ENCODE peak calls at places on chromosomes 12 and 14, in seven cellular contexts. H is HCT116, V is HepG2, W is GM12878, N is K562, P is H1, E is SK-N-SH. B is an unnamed sample.

GRCh38 chr12:116172224-116172849 is 105.2 kb downstream of the MED13L start:
- DNase-seq in W (no peak), H (no peak), V (no peak), E (no peak), N (peak; percentile 71), P (no peak), B (no peak)

GRCh38 chr12:32983968-32984367 is 87.4 kb upstream of the PKP2 start:
- DNase-seq in W (no peak), N (peak; percentile 37), H (no peak), P (peak; percentile 17), V (no peak), E (peak; percentile 5), B (peak; percentile 89)

GRCh38 chr12:108306014-108306501 is 33.1 kb downstream of the CMKLR1 start:
- DNase-seq in H (no peak), V (no peak), P (no peak), W (no peak), E (no peak), N (no peak), B (no peak)

GRCh38 chr12:30926243-30927209 is at the start of gene TSPAN11:
- DNase-seq in N (no peak), E (peak; percentile 89), H (no peak), P (peak; percentile 27), W (no peak), V (no peak), B (no peak)

GRCh38 chr14:91038439-91038838 is 22.0 kb downstream of the RPS6KA5 start:
- DNase-seq in P (no peak), N (no peak), E (no peak), H (no peak), W (no peak), V (no peak), B (no peak)

GRCh38 chr12:51601241-51601640 is 10.2 kb downstream of the SCN8A start:
- DNase-seq in V (no peak), P (no peak), E (no peak), N (no peak), H (no peak), W (no peak), B (no peak)

GRCh38 chr14:71214241-71214640 is 307.0 kb downstream of the PCNX1 start:
- DNase-seq in E (no peak), V (no peak), N (no peak), H (no peak), P (no peak), W (no peak), B (no peak)

GRCh38 chr14:52125885-52126284 is 57.0 kb upstream of the NID2 start:
- DNase-seq in E (no peak), P (no peak), N (no peak), W (no peak), H (no peak), V (no peak), B (no peak)

GRCh38 chr12:127548123-127548553 is 718.8 kb upstream of the TMEM132C start:
- DNase-seq in E (no peak), W (no peak), P (no peak), H (no peak), V (no peak), N (no peak), B (no peak)

GRCh38 chr14:55373784-55374725 is 37.6 kb downstream of the ATG14 start:
- DNase-seq in H (peak; percentile 40), W (peak; percentile 20), V (no peak), E (no peak), N (no peak), P (no peak), B (no peak)

GRCh38 chr14:82419933-82420332 is 886.3 kb upstream of the SEL1L start:
- DNase-seq in H (no peak), W (no peak), P (no peak), N (no peak), E (no peak), V (no peak), B (no peak)

GRCh38 chr14:70398706-70399431 is 18.0 kb downstream of the SYNJ2BP start:
- DNase-seq in P (no peak), E (no peak), H (no peak), V (no peak), W (no peak), N (no peak), B (no peak)

GRCh38 chr12:21502164-21502496 is 541 bp downstream of the GOLT1B start:
- DNase-seq in W (peak; percentile 1), V (peak; percentile 11), E (no peak), P (no peak), N (peak; percentile 11), H (no peak), B (no peak)

GRCh38 chr14:105989746-105990302 is 463.4 kb downstream of the TMEM121 start:
- DNase-seq in E (no peak), V (no peak), P (no peak), W (no peak), N (no peak), H (no peak), B (no peak)

GRCh38 chr14:24246765-24247212 is 4.4 kb upstream of the TINF2 start:
- DNase-seq in W (peak; percentile 68), E (no peak), N (no peak), V (no peak), H (no peak), P (no peak), B (no peak)

GRCh38 chr12:76422878-76423438 is 74.7 kb upstream of the BBS10 start:
- DNase-seq in V (no peak), N (peak; percentile 16), W (no peak), E (peak; percentile 1), H (no peak), P (no peak), B (peak; percentile 36)

GRCh38 chr14:98131406-98131805 is 1140.6 kb downstream of the BCL11B start:
- DNase-seq in H (no peak), P (no peak), V (no peak), E (no peak), W (no peak), N (no peak), B (no peak)

GRCh38 chr14:93089501-93090269 is 26.0 kb downstream of the ITPK1 start:
- DNase-seq in P (no peak), N (no peak), E (no peak), W (no peak), V (no peak), H (no peak), B (no peak)

GRCh38 chr14:64983439-64984310 is 3.0 kb upstream of the FNTB start:
- DNase-seq in E (peak; percentile 65), W (no peak), H (peak; percentile 16), V (peak; percentile 45), N (peak; percentile 29), P (no peak), B (no peak)

GRCh38 chr12:95571369-95571768 is 20.1 kb upstream of the USP44 start:
- DNase-seq in V (no peak), N (no peak), P (no peak), E (no peak), H (no peak), W (no peak), B (no peak)

GRCh38 chr12:6301721-6302120 is 8.8 kb upstream of the PLEKHG6 start:
- DNase-seq in V (no peak), W (no peak), E (no peak), N (no peak), P (no peak), H (no peak), B (no peak)
- TF ChIP-seq JUND in V (no peak), W (no peak), E (no peak), N (no peak), P (no peak), H (no peak), B (no peak)

GRCh38 chr14:76919431-76919810 is 93.2 kb downstream of the LRRC74A start:
- DNase-seq in N (no peak), W (no peak), H (no peak), V (no peak), E (no peak), P (no peak), B (peak; percentile 85)

GRCh38 chr14:76918176-76918750 is 92.1 kb downstream of the LRRC74A start:
- DNase-seq in E (peak; percentile 57), H (no peak), P (no peak), N (no peak), V (no peak), W (no peak), B (peak; percentile 85)

GRCh38 chr14:76918751-76919421 is 92.7 kb downstream of the LRRC74A start:
- DNase-seq in E (peak; percentile 74), W (no peak), N (peak; percentile 80), H (peak; percentile 73), V (peak; percentile 24), P (no peak), B (peak; percentile 94)

GRCh38 chr14:76917759-76918175 is 91.6 kb downstream of the LRRC74A start:
- DNase-seq in W (no peak), H (no peak), V (no peak), N (no peak), P (no peak), E (no peak), B (no peak)

GRCh38 chr14:76917158-76917596 is 91.0 kb downstream of the LRRC74A start:
- DNase-seq in W (no peak), P (peak; percentile 56), E (peak; percentile 67), N (peak; percentile 23), V (peak; percentile 80), H (peak; percentile 81), B (no peak)
- TF ChIP-seq JUND in W (no peak), P (peak; percentile 23), E (no peak), N (no peak), V (no peak), H (no peak), B (no peak)

DNA sequence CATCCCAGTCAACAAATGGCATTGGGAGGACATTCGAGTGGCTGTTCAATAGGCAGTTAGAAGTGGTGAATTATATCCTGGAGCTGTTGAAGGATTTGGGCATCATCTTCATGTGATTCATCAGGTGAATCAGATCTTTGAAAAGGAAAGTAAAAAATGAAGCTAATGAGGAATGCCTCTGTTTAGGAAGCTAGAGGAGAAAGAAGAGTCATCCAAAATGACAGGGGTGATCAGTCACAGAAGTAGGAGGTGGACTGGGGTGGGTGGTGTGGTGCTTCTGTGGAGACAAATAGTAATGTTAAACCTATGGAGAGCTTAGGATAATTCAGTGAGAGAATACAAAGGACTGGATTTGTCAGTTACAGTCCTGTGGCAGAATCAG is 32.7 kb downstream of the DIP2B start:
- DNase-seq in H (peak; percentile 56), P (no peak), E (no peak), V (no peak), N (no peak), W (no peak), B (no peak)
- TF ChIP-seq JUND in H (peak; percentile 69), P (no peak), E (peak; percentile 73), V (no peak), N (no peak), W (no peak), B (no peak)

DNA sequence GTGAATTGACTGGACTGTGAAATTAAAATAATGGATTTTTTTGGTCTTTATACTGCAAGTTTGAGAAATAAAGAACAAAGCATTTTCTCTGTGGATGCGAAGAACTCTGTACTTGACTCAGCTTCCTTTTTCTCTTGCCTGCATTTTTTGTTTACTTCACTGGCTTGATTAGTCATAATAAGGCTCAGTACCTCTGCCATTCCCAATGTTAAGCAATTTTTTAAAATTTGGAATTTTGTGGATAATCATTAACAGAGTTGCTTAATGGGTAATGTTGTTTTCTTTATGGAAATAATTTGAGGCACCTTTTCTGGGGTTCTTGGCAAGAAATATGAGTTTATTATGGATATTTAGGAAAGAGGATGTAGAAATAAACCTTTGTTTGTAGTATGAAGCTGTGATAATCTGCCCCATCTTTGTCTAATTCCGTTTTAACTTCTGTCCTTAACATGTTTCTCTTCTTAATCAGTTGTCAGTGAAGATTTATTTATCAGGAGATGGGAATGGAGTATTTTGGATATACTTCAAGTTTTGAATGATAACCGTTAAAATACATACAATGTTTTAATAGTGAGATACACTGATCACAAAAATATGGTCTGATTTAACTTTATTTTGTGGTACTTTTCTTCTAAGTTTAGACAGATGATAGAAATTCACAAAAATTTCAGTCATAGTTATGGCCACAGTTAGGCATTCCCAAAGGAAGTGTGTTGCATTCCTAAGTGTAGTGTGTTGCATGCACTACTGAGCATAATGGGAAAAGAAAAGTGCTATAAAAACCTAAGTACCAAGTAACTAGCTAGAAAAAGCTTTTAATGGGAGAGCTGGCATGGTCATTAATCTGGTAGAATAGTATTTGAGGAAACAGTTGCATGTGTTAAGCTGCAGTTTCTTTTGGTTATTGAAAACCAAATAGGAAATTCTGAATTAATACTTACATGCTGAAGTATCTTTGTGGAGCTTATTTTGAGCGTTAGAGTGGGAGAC is 27.7 kb downstream of the WNK1 start:
- DNase-seq in H (no peak), E (no peak), V (peak; percentile 41), W (no peak), P (no peak), N (no peak), B (no peak)
- TF ChIP-seq JUND in H (no peak), E (no peak), V (no peak), W (no peak), P (no peak), N (no peak), B (no peak)

B was measured in T47D.